ENCODE peak calls at places on chromosomes 13 and 19, in ten cellular contexts. I is gastrocnemius medialis, S is progenitor cell of endocrine pancreas, T is PC-3, H is heart right ventricle, O is AG04449, W is lower lobe of right lung, X is Peyer's patch, C is neural crest cell, Q is HFF-Myc. B is an unnamed sample.

GRCh38 chr19:18274776-18275356 is 614 bp upstream of the IQCN start:
- DNase-seq in I (peak; percentile 94), S (no peak), T (peak; percentile 89), H (peak; percentile 88), O (no peak), W (peak; percentile 79), X (peak; percentile 91), C (no peak), Q (no peak), B (no peak)

GRCh38 chr13:99386911-99387788 is 80.0 kb upstream of the GPR183 start:
- DNase-seq in I (no peak), S (peak; percentile 24), T (peak; percentile 55), H (no peak), O (no peak), W (peak; percentile 77), X (peak; percentile 79), C (peak; percentile 39), Q (no peak), B (peak; percentile 83)

GRCh38 chr13:60627071-60627686 is 230.2 kb downstream of the TDRD3 start:
- DNase-seq in I (no peak), S (peak; percentile 30), T (peak; percentile 56), H (peak; percentile 6), O (no peak), W (no peak), X (no peak), C (peak; percentile 61), Q (no peak), B (peak; percentile 79)

GRCh38 chr13:59677966-59678814 is 485.5 kb downstream of the DIAPH3 start:
- DNase-seq in I (no peak), S (no peak), T (peak; percentile 68), H (peak; percentile 38), O (peak; percentile 19), W (no peak), X (no peak), C (no peak), Q (peak; percentile 32), B (peak; percentile 35)

GRCh38 chr19:4140237-4140711 is 13.2 kb upstream of the CREB3L3 start:
- DNase-seq in I (no peak), S (no peak), T (peak; percentile 64), H (no peak), O (no peak), W (peak; percentile 56), X (peak; percentile 67), C (peak; percentile 36), Q (no peak), B (peak; percentile 25)

GRCh38 chr19:44476559-44477408 is 23.5 kb downstream of the ZNF180 start:
- DNase-seq in I (no peak), S (no peak), T (peak; percentile 7), H (no peak), O (no peak), W (no peak), X (no peak), C (no peak), Q (no peak), B (no peak)

GRCh38 chr19:3366761-3367571 is 583 bp downstream of the NFIC start:
- DNase-seq in I (peak; percentile 74), S (no peak), T (peak; percentile 15), H (peak; percentile 58), O (no peak), W (peak; percentile 70), X (no peak), C (no peak), Q (no peak), B (no peak)

GRCh38 chr13:113853518-113854237 is 10.2 kb downstream of the GAS6 start:
- DNase-seq in I (peak; percentile 9), S (no peak), T (no peak), H (peak; percentile 76), O (no peak), W (peak; percentile 42), X (peak; percentile 52), C (no peak), Q (no peak), B (no peak)

DNA sequence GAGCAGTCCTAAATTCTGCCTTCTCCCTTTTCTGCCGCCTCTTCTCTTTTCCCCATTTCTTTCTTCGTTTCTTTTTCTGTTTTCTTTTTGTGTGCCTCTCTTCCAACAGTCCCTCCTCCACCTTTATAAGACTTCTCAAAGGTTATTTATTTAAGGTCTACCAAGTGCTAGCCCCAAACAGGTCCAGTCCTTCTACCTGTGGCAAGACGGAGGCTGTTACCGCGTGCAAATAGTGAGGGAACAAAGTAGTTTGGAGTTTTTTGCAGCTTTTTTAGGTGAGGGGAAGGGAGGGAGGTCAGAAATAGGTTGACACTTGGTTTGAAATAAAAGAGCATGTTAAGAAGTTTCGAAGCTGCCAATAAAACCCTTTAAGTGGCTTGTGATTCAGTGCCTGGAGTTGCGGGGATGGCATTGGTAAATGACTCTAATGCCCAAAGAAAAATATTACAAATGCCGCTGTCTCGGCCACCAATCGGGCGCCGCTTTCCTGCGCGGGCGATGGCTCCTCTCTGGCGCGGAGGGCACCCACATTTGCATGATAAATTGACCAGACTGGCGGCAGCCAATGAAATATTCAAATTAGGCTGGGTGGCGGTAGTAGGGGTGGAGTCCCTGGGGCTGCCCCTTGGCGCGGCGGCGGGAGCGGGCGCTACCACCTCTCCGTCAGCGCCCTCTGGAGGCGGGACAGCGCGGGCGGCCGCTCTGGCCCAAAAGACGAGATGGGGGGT is 7.5 kb upstream of the TSHZ3 start:
- DNase-seq in I (no peak), S (no peak), T (no peak), H (no peak), O (no peak), W (peak; percentile 64), X (no peak), C (no peak), Q (no peak), B (peak; percentile 66)
- TF ChIP-seq CTCF in I (no peak), S (peak; percentile 58), T (no peak), H (peak; percentile 62), O (no peak), W (peak; percentile 49), X (no peak), C (peak; percentile 56), Q (no peak), B (peak; percentile 61)

DNA sequence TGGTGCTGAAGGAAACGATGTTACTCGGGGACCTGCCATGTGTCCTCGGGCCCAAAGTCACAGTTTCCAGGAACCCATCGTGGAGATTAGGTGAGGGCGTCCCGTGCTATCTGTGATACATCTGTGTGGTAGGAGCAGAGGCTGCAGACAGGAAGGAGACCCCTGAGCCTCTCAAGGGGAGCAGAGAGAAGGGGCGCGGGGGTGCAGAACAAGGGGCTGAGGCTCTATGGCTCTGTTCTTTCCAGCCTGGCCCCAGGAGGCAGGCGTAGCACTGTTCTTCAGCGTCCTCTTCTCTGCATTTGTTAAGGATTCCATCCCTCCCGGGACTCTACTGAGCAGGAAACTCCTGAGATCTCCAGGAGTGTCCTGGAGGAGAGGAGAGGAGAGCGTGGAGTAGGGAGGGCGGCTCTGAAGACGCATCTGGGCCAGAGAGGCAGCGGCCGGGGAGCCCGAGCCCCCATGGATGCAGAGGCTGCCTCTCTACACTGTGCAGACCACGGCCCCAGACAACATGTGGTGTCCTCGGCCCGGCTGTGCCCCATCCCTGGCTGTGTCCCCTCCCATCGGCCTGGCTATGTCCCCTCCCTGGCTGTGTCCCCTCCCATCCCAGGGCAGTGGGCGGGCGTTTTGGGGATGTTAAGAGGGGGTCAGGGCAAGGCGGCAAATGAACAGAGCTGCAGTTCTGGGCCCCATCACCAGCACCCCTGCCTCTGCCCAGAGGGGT is 118.0 kb downstream of the ATP11A start:
- DNase-seq in I (no peak), S (no peak), T (no peak), H (no peak), O (no peak), W (peak; percentile 41), X (no peak), C (no peak), Q (no peak), B (no peak)
- TF ChIP-seq CTCF in I (no peak), S (no peak), T (no peak), H (no peak), O (no peak), W (no peak), X (no peak), C (no peak), Q (no peak), B (no peak)

GRCh38 chr19:45641274-45642105 is 2.3 kb upstream of the EML2 start:
- DNase-seq in I (peak; percentile 51), S (peak; percentile 49), T (peak; percentile 95), H (peak; percentile 80), O (no peak), W (peak; percentile 92), X (peak; percentile 83), C (peak; percentile 70), Q (peak; percentile 86), B (peak; percentile 59)

GRCh38 chr19:45640849-45641273 is 1.7 kb upstream of the EML2 start:
- DNase-seq in I (no peak), S (no peak), T (peak; percentile 23), H (no peak), O (no peak), W (peak; percentile 53), X (peak; percentile 63), C (no peak), Q (no peak), B (no peak)

GRCh38 chr19:45636902-45637301 is 2.3 kb downstream of the EML2 start:
- DNase-seq in I (no peak), S (no peak), T (no peak), H (no peak), O (no peak), W (no peak), X (no peak), C (no peak), Q (no peak), B (no peak)

GRCh38 chr19:45637890-45638667 is 1.1 kb downstream of the EML2 start:
- DNase-seq in I (no peak), S (no peak), T (no peak), H (no peak), O (no peak), W (no peak), X (no peak), C (no peak), Q (no peak), B (no peak)

DNA sequence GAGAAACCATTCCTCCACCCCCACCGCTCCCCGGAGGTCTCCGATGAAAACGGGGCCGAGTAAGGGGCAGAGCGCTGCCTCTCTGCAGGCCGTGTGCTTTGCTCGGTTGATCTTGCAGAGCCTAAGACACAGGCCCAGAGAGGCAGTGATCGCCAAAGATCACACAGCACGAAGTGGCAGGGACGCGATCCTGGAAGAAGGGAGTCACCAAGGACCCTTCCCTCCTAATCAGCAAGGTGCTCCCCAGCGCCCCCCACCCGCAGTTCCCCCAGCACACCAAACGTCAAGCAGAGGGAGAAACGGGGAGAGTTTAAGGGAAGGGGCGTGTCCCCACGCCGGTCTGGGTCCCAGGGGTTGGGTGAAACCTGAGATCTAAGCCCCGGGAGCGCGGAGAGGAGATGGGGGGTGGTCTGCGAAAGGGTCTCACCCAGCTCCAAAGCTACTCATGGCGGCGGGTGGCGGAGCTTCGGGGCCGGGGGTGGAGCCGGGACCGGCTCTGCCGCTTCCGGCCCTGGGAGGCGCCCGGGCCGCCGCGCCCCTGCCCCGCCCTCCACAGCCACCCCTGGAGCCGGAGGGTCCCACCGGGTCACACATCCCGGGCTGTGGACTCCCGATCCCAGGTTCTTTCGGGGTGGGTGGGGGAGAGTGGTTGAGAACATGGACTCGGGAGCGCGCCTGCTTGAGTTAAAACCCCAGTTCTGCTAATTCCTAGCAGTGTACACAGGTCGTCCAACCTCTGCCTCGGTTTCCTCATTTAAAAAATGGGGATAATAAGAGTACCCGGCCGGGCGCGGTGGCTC is at the start of gene EML2:
- DNase-seq in I (no peak), S (peak; percentile 48), T (peak; percentile 36), H (no peak), O (no peak), W (peak; percentile 72), X (peak; percentile 78), C (peak; percentile 47), Q (no peak), B (peak; percentile 22)
- TF ChIP-seq CTCF in I (no peak), S (peak; percentile 37), T (peak; percentile 51), H (peak; percentile 33), O (peak; percentile 42), W (peak; percentile 10), X (no peak), C (no peak), Q (peak; percentile 28), B (no peak)

DNA sequence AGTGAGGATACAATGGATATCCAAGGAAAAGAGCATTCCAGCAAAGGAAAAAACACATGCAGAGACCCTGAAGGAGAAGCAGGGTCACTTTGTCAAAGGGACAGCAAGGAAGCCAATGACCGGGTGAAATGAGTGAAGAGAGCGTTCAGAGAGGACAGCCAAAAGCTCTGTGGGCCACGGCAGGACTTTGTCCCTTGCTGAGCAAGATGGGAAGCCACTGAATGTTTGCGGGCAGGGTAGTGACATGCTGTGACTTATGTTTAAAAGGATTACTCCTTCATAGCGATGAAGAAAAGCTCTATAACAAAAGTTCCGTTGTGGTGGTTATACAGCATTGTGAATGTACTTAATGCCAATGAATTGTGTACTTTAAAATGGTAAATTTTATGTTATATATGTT is 16.5 kb downstream of the ZAR1L start:
- DNase-seq in I (no peak), S (no peak), T (no peak), H (no peak), O (no peak), W (no peak), X (no peak), C (no peak), Q (no peak), B (no peak)
- TF ChIP-seq CTCF in I (no peak), S (no peak), T (no peak), H (no peak), O (no peak), W (no peak), X (no peak), C (no peak), Q (no peak), B (no peak)